ENCODE peak calls at places on chromosomes 7 and 10, in four cellular contexts. V, N, E and J are unnamed samples.

GRCh38 chr7:130091999-130092398 is 21.7 kb downstream of the KLHDC10 start:
- DNase-seq in V (no peak), N (no peak), E (no peak), J (peak)

GRCh38 chr10:96711048-96711713 is 9.1 kb downstream of the PIK3AP1 start:
- DNase-seq in N (no peak), V (no peak), E (no peak), J (no peak)

GRCh38 chr7:4849390-4849789 is 12.4 kb downstream of the PAPOLB start:
- DNase-seq in V (peak), N (no peak), E (no peak), J (peak)

GRCh38 chr10:24344279-24344678 is 135.3 kb downstream of the KIAA1217 start:
- DNase-seq in V (peak), N (no peak), E (peak), J (peak)

GRCh38 chr10:118002581-118002980 is 44.2 kb downstream of the RAB11FIP2 start:
- DNase-seq in E (no peak), N (peak), V (peak), J (peak)

GRCh38 chr7:86913709-86914108 is 145.7 kb downstream of the ELAPOR2 start:
- DNase-seq in E (no peak), N (no peak), V (peak), J (no peak)

GRCh38 chr10:16746856-16747255 is 70.4 kb downstream of the RSU1 start:
- DNase-seq in E (no peak), N (no peak), V (no peak), J (no peak)

GRCh38 chr10:369441-370221 is 234.4 kb downstream of the ZMYND11 start:
- DNase-seq in E (peak), V (peak), N (no peak), J (no peak)

GRCh38 chr7:130959743-130960207 is 225.8 kb upstream of the KLF14 start:
- DNase-seq in E (no peak), V (peak), N (peak), J (peak)

GRCh38 chr10:22320591-22321155 is at the start of gene BMI1:
- DNase-seq in N (peak), V (peak), E (peak), J (peak)

GRCh38 chr10:124362572-124362971 is 56.2 kb downstream of the OAT start:
- DNase-seq in N (no peak), E (no peak), V (no peak), J (no peak)

GRCh38 chr7:28433604-28434254 is 21.4 kb downstream of the CREB5 start:
- DNase-seq in N (no peak), E (no peak), V (no peak), J (peak)

GRCh38 chr10:20175738-20176137 is 359.5 kb downstream of the PLXDC2 start:
- DNase-seq in E (no peak), N (no peak), V (no peak), J (no peak)

GRCh38 chr10:100878291-100878910 is 34.4 kb upstream of the SLF2 start:
- DNase-seq in E (peak), V (peak), N (peak), J (peak)